ENCODE peak calls at places on chromosomes 12 and 14, in nine cellular contexts. One of them, this sample, is unnamed. For H3K36me3, the result is how much of the 10 kb centered on the place peaks cover.

GRCh38 chr12:79266511-79267129 is 402.0 kb downstream of the SYT1 start:
- DNase-seq in transverse colon: no peak
- DNase-seq in Peyer's patch: no peak
- DNase-seq in stomach: no peak
- DNase-seq in CD8-positive, alpha-beta memory T cell: no peak
- DNase-seq in body of pancreas: no peak
- DNase-seq in effector memory CD4-positive, alpha-beta T cell: no peak
- DNase-seq in heart left ventricle: no peak
- DNase-seq in psoas muscle: no peak
- DNase-seq in this sample: no peak

GRCh38 chr14:70821916-70822705 is 12.8 kb upstream of the MAP3K9 start:
- DNase-seq in transverse colon: peak
- DNase-seq in Peyer's patch: peak
- DNase-seq in stomach: peak
- DNase-seq in CD8-positive, alpha-beta memory T cell: peak
- DNase-seq in body of pancreas: peak
- DNase-seq in effector memory CD4-positive, alpha-beta T cell: peak
- DNase-seq in heart left ventricle: peak
- DNase-seq in psoas muscle: peak
- DNase-seq in this sample: no peak

GRCh38 chr12:46188170-46188569 is 80.7 kb downstream of the SLC38A1 start:
- DNase-seq in transverse colon: no peak
- DNase-seq in Peyer's patch: no peak
- DNase-seq in stomach: no peak
- DNase-seq in CD8-positive, alpha-beta memory T cell: no peak
- DNase-seq in body of pancreas: no peak
- DNase-seq in effector memory CD4-positive, alpha-beta T cell: no peak
- DNase-seq in heart left ventricle: no peak
- DNase-seq in psoas muscle: no peak
- DNase-seq in this sample: no peak

GRCh38 chr14:20846560-20846959 is 43.9 kb upstream of the RNASE1 start:
- DNase-seq in transverse colon: no peak
- DNase-seq in Peyer's patch: no peak
- DNase-seq in stomach: no peak
- DNase-seq in CD8-positive, alpha-beta memory T cell: no peak
- DNase-seq in body of pancreas: no peak
- DNase-seq in effector memory CD4-positive, alpha-beta T cell: no peak
- DNase-seq in heart left ventricle: no peak
- DNase-seq in psoas muscle: no peak
- DNase-seq in this sample: no peak

GRCh38 chr14:31206536-31207286 is 882 bp downstream of the HECTD1 start:
- DNase-seq in transverse colon: peak
- DNase-seq in Peyer's patch: peak
- DNase-seq in stomach: peak
- DNase-seq in CD8-positive, alpha-beta memory T cell: peak
- DNase-seq in body of pancreas: peak
- DNase-seq in effector memory CD4-positive, alpha-beta T cell: peak
- DNase-seq in heart left ventricle: peak
- DNase-seq in psoas muscle: peak
- DNase-seq in this sample: no peak

GRCh38 chr12:19506497-19506896 is 67.2 kb downstream of the AEBP2 start:
- DNase-seq in transverse colon: no peak
- DNase-seq in Peyer's patch: no peak
- DNase-seq in stomach: no peak
- DNase-seq in CD8-positive, alpha-beta memory T cell: no peak
- DNase-seq in body of pancreas: no peak
- DNase-seq in effector memory CD4-positive, alpha-beta T cell: no peak
- DNase-seq in heart left ventricle: no peak
- DNase-seq in psoas muscle: no peak
- DNase-seq in this sample: no peak

GRCh38 chr12:108640802-108641445 is 7.2 kb upstream of the SELPLG start:
- DNase-seq in transverse colon: peak
- DNase-seq in Peyer's patch: no peak
- DNase-seq in stomach: peak
- DNase-seq in CD8-positive, alpha-beta memory T cell: no peak
- DNase-seq in body of pancreas: peak
- DNase-seq in effector memory CD4-positive, alpha-beta T cell: no peak
- DNase-seq in heart left ventricle: no peak
- DNase-seq in psoas muscle: no peak
- DNase-seq in this sample: no peak

GRCh38 chr12:15580431-15580830 is 208.8 kb downstream of the EPS8 start:
- DNase-seq in transverse colon: peak
- DNase-seq in Peyer's patch: no peak
- DNase-seq in stomach: no peak
- DNase-seq in CD8-positive, alpha-beta memory T cell: no peak
- DNase-seq in body of pancreas: no peak
- DNase-seq in effector memory CD4-positive, alpha-beta T cell: no peak
- DNase-seq in heart left ventricle: no peak
- DNase-seq in psoas muscle: no peak
- DNase-seq in this sample: no peak

GRCh38 chr14:69190191-69190590 is 1.1 kb upstream of the EXD2 start:
- DNase-seq in transverse colon: no peak
- DNase-seq in Peyer's patch: no peak
- DNase-seq in stomach: no peak
- DNase-seq in CD8-positive, alpha-beta memory T cell: no peak
- DNase-seq in body of pancreas: no peak
- DNase-seq in effector memory CD4-positive, alpha-beta T cell: no peak
- DNase-seq in heart left ventricle: no peak
- DNase-seq in psoas muscle: no peak
- DNase-seq in this sample: no peak

GRCh38 chr14:102181187-102181586 is 41.5 kb downstream of the WDR20 start:
- DNase-seq in transverse colon: no peak
- DNase-seq in Peyer's patch: no peak
- DNase-seq in stomach: no peak
- DNase-seq in CD8-positive, alpha-beta memory T cell: no peak
- DNase-seq in body of pancreas: no peak
- DNase-seq in effector memory CD4-positive, alpha-beta T cell: no peak
- DNase-seq in heart left ventricle: no peak
- DNase-seq in psoas muscle: no peak
- DNase-seq in this sample: no peak

GRCh38 chr14:77674931-77675330 is 32.9 kb downstream of the ALKBH1 start:
- DNase-seq in transverse colon: peak
- DNase-seq in Peyer's patch: peak
- DNase-seq in stomach: peak
- DNase-seq in CD8-positive, alpha-beta memory T cell: no peak
- DNase-seq in body of pancreas: no peak
- DNase-seq in effector memory CD4-positive, alpha-beta T cell: no peak
- DNase-seq in heart left ventricle: no peak
- DNase-seq in psoas muscle: no peak
- DNase-seq in this sample: no peak
- H3K36me3 ChIP-seq in transverse colon: under half
- H3K36me3 ChIP-seq in Peyer's patch: under half
- H3K36me3 ChIP-seq in stomach: half or more
- H3K36me3 ChIP-seq in CD8-positive, alpha-beta memory T cell: under half
- H3K36me3 ChIP-seq in body of pancreas: under half
- H3K36me3 ChIP-seq in effector memory CD4-positive, alpha-beta T cell: under half
- H3K36me3 ChIP-seq in heart left ventricle: under half
- H3K36me3 ChIP-seq in psoas muscle: under half
- H3K36me3 ChIP-seq in this sample: under half

GRCh38 chr12:124532331-124532750 is 35.1 kb downstream of the NCOR2 start:
- DNase-seq in transverse colon: no peak
- DNase-seq in Peyer's patch: no peak
- DNase-seq in stomach: no peak
- DNase-seq in CD8-positive, alpha-beta memory T cell: no peak
- DNase-seq in body of pancreas: no peak
- DNase-seq in effector memory CD4-positive, alpha-beta T cell: no peak
- DNase-seq in heart left ventricle: peak
- DNase-seq in psoas muscle: no peak
- DNase-seq in this sample: no peak
- H3K27ac ChIP-seq in transverse colon: no peak
- H3K27ac ChIP-seq in Peyer's patch: no peak
- H3K27ac ChIP-seq in stomach: no peak
- H3K27ac ChIP-seq in CD8-positive, alpha-beta memory T cell: no peak
- H3K27ac ChIP-seq in body of pancreas: no peak
- H3K27ac ChIP-seq in effector memory CD4-positive, alpha-beta T cell: no peak
- H3K27ac ChIP-seq in heart left ventricle: peak
- H3K27ac ChIP-seq in psoas muscle: no peak
- H3K27ac ChIP-seq in this sample: no peak

GRCh38 chr12:131755305-131756113 is 44.6 kb downstream of the SFSWAP start:
- DNase-seq in transverse colon: no peak
- DNase-seq in Peyer's patch: no peak
- DNase-seq in stomach: no peak
- DNase-seq in CD8-positive, alpha-beta memory T cell: no peak
- DNase-seq in body of pancreas: no peak
- DNase-seq in effector memory CD4-positive, alpha-beta T cell: no peak
- DNase-seq in heart left ventricle: no peak
- DNase-seq in psoas muscle: no peak
- DNase-seq in this sample: no peak

GRCh38 chr12:131757111-131757510 is 46.2 kb downstream of the SFSWAP start:
- DNase-seq in transverse colon: no peak
- DNase-seq in Peyer's patch: no peak
- DNase-seq in stomach: no peak
- DNase-seq in CD8-positive, alpha-beta memory T cell: no peak
- DNase-seq in body of pancreas: no peak
- DNase-seq in effector memory CD4-positive, alpha-beta T cell: no peak
- DNase-seq in heart left ventricle: no peak
- DNase-seq in psoas muscle: no peak
- DNase-seq in this sample: no peak

GRCh38 chr12:131754184-131754583 is 43.3 kb downstream of the SFSWAP start:
- DNase-seq in transverse colon: no peak
- DNase-seq in Peyer's patch: no peak
- DNase-seq in stomach: no peak
- DNase-seq in CD8-positive, alpha-beta memory T cell: no peak
- DNase-seq in body of pancreas: no peak
- DNase-seq in effector memory CD4-positive, alpha-beta T cell: no peak
- DNase-seq in heart left ventricle: no peak
- DNase-seq in psoas muscle: no peak
- DNase-seq in this sample: no peak

GRCh38 chr12:131758016-131758739 is 47.3 kb downstream of the SFSWAP start:
- DNase-seq in transverse colon: no peak
- DNase-seq in Peyer's patch: no peak
- DNase-seq in stomach: no peak
- DNase-seq in CD8-positive, alpha-beta memory T cell: no peak
- DNase-seq in body of pancreas: no peak
- DNase-seq in effector memory CD4-positive, alpha-beta T cell: no peak
- DNase-seq in heart left ventricle: peak
- DNase-seq in psoas muscle: no peak
- DNase-seq in this sample: no peak

DNA sequence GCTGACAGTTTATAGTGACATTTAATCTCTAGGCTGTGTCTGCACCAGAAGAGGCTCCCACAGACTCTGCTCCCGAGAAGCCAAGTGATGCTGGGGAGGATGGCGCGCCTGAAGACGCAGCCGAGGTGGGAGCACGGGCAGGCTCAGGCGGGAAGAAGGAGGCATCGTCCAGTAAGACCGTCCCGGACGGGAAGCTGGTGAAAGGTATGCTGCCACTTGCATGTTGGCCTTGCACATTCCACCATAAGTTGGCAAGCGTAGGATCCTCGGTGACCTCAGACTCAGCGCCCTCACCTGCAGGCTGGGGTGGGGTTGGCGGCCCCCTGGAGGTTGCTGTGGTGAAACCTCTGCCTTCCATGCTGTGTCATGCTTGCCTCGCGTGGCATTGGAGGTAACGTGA is 45.6 kb downstream of the SFSWAP start:
- DNase-seq in transverse colon: no peak
- DNase-seq in Peyer's patch: no peak
- DNase-seq in stomach: no peak
- DNase-seq in CD8-positive, alpha-beta memory T cell: no peak
- DNase-seq in body of pancreas: no peak
- DNase-seq in effector memory CD4-positive, alpha-beta T cell: no peak
- DNase-seq in heart left ventricle: no peak
- DNase-seq in psoas muscle: no peak
- DNase-seq in this sample: no peak
- H3K36me3 ChIP-seq in transverse colon: half or more
- H3K36me3 ChIP-seq in Peyer's patch: under half
- H3K36me3 ChIP-seq in stomach: half or more
- H3K36me3 ChIP-seq in CD8-positive, alpha-beta memory T cell: half or more
- H3K36me3 ChIP-seq in body of pancreas: half or more
- H3K36me3 ChIP-seq in effector memory CD4-positive, alpha-beta T cell: half or more
- H3K36me3 ChIP-seq in heart left ventricle: under half
- H3K36me3 ChIP-seq in psoas muscle: under half
- H3K36me3 ChIP-seq in this sample: under half

GRCh38 chr14:23022849-23023499 is 11.7 kb downstream of the PSMB5 start:
- DNase-seq in transverse colon: no peak
- DNase-seq in Peyer's patch: no peak
- DNase-seq in stomach: no peak
- DNase-seq in CD8-positive, alpha-beta memory T cell: no peak
- DNase-seq in body of pancreas: no peak
- DNase-seq in effector memory CD4-positive, alpha-beta T cell: no peak
- DNase-seq in heart left ventricle: no peak
- DNase-seq in psoas muscle: no peak
- DNase-seq in this sample: no peak

GRCh38 chr14:23018107-23018506 is 8.2 kb upstream of the C14orf93 start:
- DNase-seq in transverse colon: no peak
- DNase-seq in Peyer's patch: no peak
- DNase-seq in stomach: no peak
- DNase-seq in CD8-positive, alpha-beta memory T cell: no peak
- DNase-seq in body of pancreas: no peak
- DNase-seq in effector memory CD4-positive, alpha-beta T cell: no peak
- DNase-seq in heart left ventricle: no peak
- DNase-seq in psoas muscle: no peak
- DNase-seq in this sample: no peak

GRCh38 chr14:23021479-23021878 is 11.5 kb upstream of the C14orf93 start:
- DNase-seq in transverse colon: no peak
- DNase-seq in Peyer's patch: no peak
- DNase-seq in stomach: no peak
- DNase-seq in CD8-positive, alpha-beta memory T cell: no peak
- DNase-seq in body of pancreas: no peak
- DNase-seq in effector memory CD4-positive, alpha-beta T cell: no peak
- DNase-seq in heart left ventricle: no peak
- DNase-seq in psoas muscle: no peak
- DNase-seq in this sample: no peak

GRCh38 chr14:23021969-23022368 is 12.0 kb upstream of the C14orf93 start:
- DNase-seq in transverse colon: no peak
- DNase-seq in Peyer's patch: no peak
- DNase-seq in stomach: no peak
- DNase-seq in CD8-positive, alpha-beta memory T cell: no peak
- DNase-seq in body of pancreas: no peak
- DNase-seq in effector memory CD4-positive, alpha-beta T cell: no peak
- DNase-seq in heart left ventricle: no peak
- DNase-seq in psoas muscle: no peak
- DNase-seq in this sample: no peak

DNA sequence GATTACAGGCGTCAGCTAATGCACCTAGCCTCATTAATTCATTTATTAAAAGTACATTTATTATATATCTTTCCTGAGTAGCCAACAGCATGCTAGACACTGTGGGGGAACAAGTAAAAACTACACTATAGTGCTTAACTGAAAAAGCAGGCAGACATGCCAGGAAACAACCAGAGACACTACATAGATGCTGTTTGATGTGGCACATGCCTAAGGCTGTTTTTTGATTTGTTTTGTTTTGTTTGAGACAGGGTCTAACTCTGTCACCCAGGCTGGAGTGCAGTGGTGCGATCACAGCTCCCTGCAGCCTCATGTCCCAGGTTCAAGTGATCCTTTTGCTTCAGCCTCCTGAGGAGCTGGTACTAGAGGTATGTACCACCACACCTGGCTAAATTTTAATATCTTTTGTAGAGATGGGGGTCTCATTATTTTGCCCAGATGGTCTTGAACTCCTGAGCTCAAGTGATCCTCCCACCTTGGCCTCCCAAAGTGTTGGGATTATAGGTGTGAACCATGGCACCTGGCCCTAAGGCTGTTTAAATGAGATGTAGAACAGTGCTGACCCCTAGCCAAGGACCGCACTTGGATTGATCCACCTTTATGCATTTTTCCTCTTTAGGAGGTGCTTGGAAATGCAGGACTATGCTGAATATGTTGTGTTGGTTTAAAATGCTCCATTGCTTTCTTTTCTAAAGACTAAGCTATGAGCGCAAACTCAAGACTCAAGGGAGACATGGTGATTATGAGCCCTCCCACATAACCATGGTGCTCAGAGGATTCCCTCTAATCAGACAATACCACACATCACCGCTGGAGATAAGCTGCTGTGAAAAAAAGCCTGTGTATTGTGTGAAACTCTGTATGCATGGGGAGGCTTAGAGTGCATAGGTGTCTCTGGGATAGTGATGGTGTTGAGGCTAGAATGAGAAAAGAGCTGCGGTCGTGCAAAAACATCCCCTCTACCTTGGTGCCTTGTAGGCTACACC is 10.5 kb upstream of the C14orf93 start:
- DNase-seq in transverse colon: no peak
- DNase-seq in Peyer's patch: no peak
- DNase-seq in stomach: no peak
- DNase-seq in CD8-positive, alpha-beta memory T cell: no peak
- DNase-seq in body of pancreas: no peak
- DNase-seq in effector memory CD4-positive, alpha-beta T cell: no peak
- DNase-seq in heart left ventricle: no peak
- DNase-seq in psoas muscle: no peak
- DNase-seq in this sample: no peak
- H3K27ac ChIP-seq in transverse colon: no peak
- H3K27ac ChIP-seq in Peyer's patch: no peak
- H3K27ac ChIP-seq in stomach: no peak
- H3K27ac ChIP-seq in CD8-positive, alpha-beta memory T cell: no peak
- H3K27ac ChIP-seq in body of pancreas: no peak
- H3K27ac ChIP-seq in effector memory CD4-positive, alpha-beta T cell: no peak
- H3K27ac ChIP-seq in heart left ventricle: no peak
- H3K27ac ChIP-seq in psoas muscle: no peak
- H3K27ac ChIP-seq in this sample: no peak

This sample was measured in esophagus squamous epithelium.